ENCODE peak calls at places on chromosomes 5 and 9, in nine cellular contexts. T, V, R, S, Z, P, I, Q and L are unnamed samples.

GRCh38 chr9:125633116-125633743 is 73.8 kb downstream of the MAPKAP1 start:
- DNase-seq in Q (peak; percentile 17), Z (no peak), I (no peak), R (no peak), P (no peak), S (peak; percentile 42), V (peak; percentile 71), T (no peak), L (peak; percentile 14)

GRCh38 chr5:5751987-5752386 is 329.5 kb downstream of the ICE1 start:
- DNase-seq in S (no peak), R (no peak), P (no peak), T (no peak), I (no peak), Z (no peak), Q (no peak), V (no peak), L (no peak)

GRCh38 chr5:115961413-115962238 is 649 bp upstream of the LVRN start:
- DNase-seq in Z (no peak), S (peak; percentile 63), P (peak; percentile 81), Q (no peak), V (peak; percentile 83), R (peak; percentile 67), I (no peak), T (no peak), L (no peak)

GRCh38 chr5:60633336-60633735 is 66.6 kb downstream of the DEPDC1B start:
- DNase-seq in T (no peak), Q (peak; percentile 89), I (no peak), R (no peak), P (no peak), S (no peak), Z (no peak), V (peak; percentile 93), L (peak; percentile 56)

GRCh38 chr9:120038342-120038741 is 541.6 kb downstream of the CDK5RAP2 start:
- DNase-seq in T (no peak), Q (no peak), R (no peak), P (no peak), Z (no peak), V (no peak), S (no peak), I (no peak), L (no peak)

GRCh38 chr5:129104910-129105455 is 10.4 kb downstream of the ISOC1 start:
- DNase-seq in V (no peak), I (no peak), Q (no peak), P (no peak), R (no peak), S (no peak), T (no peak), Z (no peak), L (no peak)

GRCh38 chr5:77224672-77225355 is 14.3 kb downstream of the PDE8B start:
- DNase-seq in Z (no peak), I (no peak), P (no peak), T (no peak), V (peak; percentile 36), R (peak; percentile 10), Q (peak; percentile 71), S (no peak), L (no peak)

GRCh38 chr5:69414885-69415583 is at the start of gene MARVELD2:
- DNase-seq in P (peak; percentile 26), V (peak; percentile 77), Z (peak; percentile 58), R (no peak), T (no peak), Q (peak; percentile 36), S (peak; percentile 99), I (no peak), L (peak; percentile 99)

GRCh38 chr5:124951676-124952075 is 205.2 kb upstream of the ZNF608 start:
- DNase-seq in I (peak; percentile 87), Z (no peak), Q (no peak), T (no peak), S (no peak), R (no peak), V (no peak), P (no peak), L (no peak)

GRCh38 chr9:134442486-134443168 is 116.4 kb downstream of the RXRA start:
- DNase-seq in P (peak; percentile 72), Q (peak; percentile 9), Z (no peak), V (peak; percentile 86), S (peak; percentile 23), R (no peak), T (no peak), I (no peak), L (no peak)

GRCh38 chr9:69831621-69832020 is 11.0 kb downstream of the CFAP95 start:
- DNase-seq in Q (no peak), T (no peak), P (no peak), V (no peak), Z (no peak), I (no peak), R (no peak), S (no peak), L (no peak)

GRCh38 chr5:151123897-151124751 is 33.5 kb downstream of the ANXA6 start:
- DNase-seq in Q (peak; percentile 41), P (no peak), T (no peak), S (peak; percentile 24), I (no peak), V (peak; percentile 45), Z (peak; percentile 68), R (no peak), L (peak; percentile 92)

GRCh38 chr9:128153117-128153946 is 4.1 kb downstream of the LCN2 start:
- DNase-seq in R (no peak), Z (no peak), P (no peak), V (no peak), Q (no peak), T (no peak), S (no peak), I (no peak), L (no peak)

GRCh38 chr5:42492978-42493377 is 69.7 kb downstream of the GHR start:
- DNase-seq in T (no peak), P (no peak), Q (no peak), I (no peak), Z (no peak), V (no peak), R (no peak), S (no peak), L (no peak)

GRCh38 chr9:115808108-115808507 is 345.5 kb upstream of the PAPPA start:
- DNase-seq in R (no peak), V (no peak), P (no peak), S (no peak), T (no peak), Q (peak; percentile 23), I (no peak), Z (no peak), L (peak; percentile 17)